ENCODE peak calls at places on chromosome X, in four cellular contexts. D is aorta; K is stimulated activated CD8-positive, alpha-beta memory T cell treated with anti-CD3 and anti-CD28 coated beads, Interleukin-4, amount 100 ng/mL, for 4 hours; C is EH. O is an unnamed sample.

GRCh38 chrX:154123241-154124219 is 20.5 kb upstream of the OPN1LW start:
- DNase-seq in K (no peak), C (peak; percentile 1), D (peak; percentile 61), O (peak; percentile 34)

GRCh38 chrX:56759736-56760409 is 30.8 kb downstream of the NBDY start:
- DNase-seq in C (no peak), D (peak; percentile 57), K (no peak), O (no peak)

GRCh38 chrX:74382613-74383012 is 38.7 kb upstream of the SLC16A2 start:
- DNase-seq in D (peak; percentile 80), C (peak; percentile 86), K (peak; percentile 32), O (peak; percentile 81)

GRCh38 chrX:142043196-142043595 is 139.5 kb downstream of the MAGEC1 start:
- DNase-seq in C (no peak), D (no peak), K (no peak), O (no peak)

GRCh38 chrX:120457766-120458180 is 11.3 kb downstream of the LAMP2 start:
- DNase-seq in C (peak; percentile 86), D (no peak), K (no peak), O (peak; percentile 81)

GRCh38 chrX:32191316-32191715 is 1020.0 kb downstream of the DMD start:
- DNase-seq in C (no peak), D (no peak), K (no peak), O (no peak)

GRCh38 chrX:110395877-110396276 is 37.2 kb downstream of the RTL9 start:
- DNase-seq in D (no peak), K (no peak), C (no peak), O (no peak)

GRCh38 chrX:104565791-104566687 is at the start of gene IL1RAPL2:
- DNase-seq in K (no peak), C (peak; percentile 3), D (no peak), O (no peak)

GRCh38 chrX:37697169-37697760 is 11.7 kb downstream of the XK start:
- DNase-seq in D (no peak), C (no peak), K (no peak), O (no peak)

GRCh38 chrX:1533083-1533482 is 3.9 kb downstream of the P2RY8 start:
- DNase-seq in K (no peak), D (no peak), C (no peak), O (no peak)

GRCh38 chrX:16639966-16640365 is 10.0 kb upstream of the S100G start:
- DNase-seq in K (no peak), D (no peak), C (no peak), O (no peak)

GRCh38 chrX:103063918-103064434 is at the start of gene BEX1:
- DNase-seq in D (peak; percentile 78), K (no peak), C (peak; percentile 59), O (peak; percentile 65)

GRCh38 chrX:119013146-119013545 is 38.7 kb downstream of the LONRF3 start:
- DNase-seq in C (no peak), K (no peak), D (no peak), O (peak; percentile 46)

GRCh38 chrX:39577976-39578962 is 519.5 kb downstream of the BCOR start:
- DNase-seq in D (peak; percentile 80), C (no peak), K (peak; percentile 4), O (peak; percentile 68)

GRCh38 chrX:68588653-68589371 is 58.7 kb upstream of the STARD8 start:
- DNase-seq in C (peak; percentile 13), K (no peak), D (no peak), O (peak; percentile 85)

GRCh38 chrX:132751043-132751690 is 207.3 kb downstream of the HS6ST2 start:
- DNase-seq in D (no peak), K (no peak), C (no peak), O (no peak)

GRCh38 chrX:136780738-136781137 is at the start of gene ARHGEF6:
- DNase-seq in C (peak; percentile 39), D (no peak), K (no peak), O (no peak)

GRCh38 chrX:102711872-102712215 is 404 bp upstream of the GPRASP2 start:
- DNase-seq in C (no peak), D (no peak), K (no peak), O (no peak)

GRCh38 chrX:42686296-42686695 is 91.7 kb downstream of the PPP1R2C start:
- DNase-seq in C (no peak), D (no peak), K (no peak), O (no peak)

GRCh38 chrX:15916704-15917084 is 62.1 kb upstream of the AP1S2 start:
- DNase-seq in K (no peak), C (no peak), D (no peak), O (no peak)

GRCh38 chrX:138897621-138898492 is 186.3 kb upstream of the FGF13 start:
- DNase-seq in K (no peak), D (no peak), C (no peak), O (no peak)

GRCh38 chrX:119885554-119886428 is 9.9 kb upstream of the AKAP14 start:
- DNase-seq in C (peak; percentile 37), D (no peak), K (no peak), O (peak; percentile 55)

GRCh38 chrX:70026112-70026850 is 23.5 kb downstream of the AWAT2 start:
- DNase-seq in K (no peak), C (peak; percentile 27), D (no peak), O (peak; percentile 16)

GRCh38 chrX:15714529-15714928 is 23.5 kb upstream of the CA5B start:
- DNase-seq in C (no peak), D (no peak), K (no peak), O (no peak)